ENCODE peak calls at places on chromosomes 4 and X, in eight cellular contexts. N is T-cell; J is stimulated activated naive CD8-positive, alpha-beta T cell treated with anti-CD3 and anti-CD28 coated beads, Interleukin-15, Interleukin-2, amounts not matched to agents 100 U/mL and 50 U/mL, for 24 hours; C is glomerular endothelial cell; I is H9; K is Jurkat, Clone E6-1; E is NCI-H1092 treated with DMSO at 0.1 percent for 48 hours; D is nucleus accumbens. L is an unnamed sample.

GRCh38 chrX:71541546-71542022 is 8.7 kb downstream of the OGT start:
- DNase-seq in N (no peak), J (no peak), C (no peak), I (no peak), K (no peak), E (no peak), D (no peak), L (no peak)

GRCh38 chrX:44882635-44883034 is 9.6 kb downstream of the KDM6A start:
- DNase-seq in N (no peak), J (no peak), C (no peak), I (no peak), K (no peak), E (no peak), D (no peak), L (no peak)

GRCh38 chrX:2458309-2458708 is 42.5 kb downstream of the DHRSX start:
- DNase-seq in N (no peak), J (no peak), C (no peak), I (no peak), K (no peak), E (no peak), D (no peak), L (no peak)

GRCh38 chr4:109588176-109588575 is 28.1 kb downstream of the MCUB start:
- DNase-seq in N (no peak), J (peak), C (no peak), I (no peak), K (no peak), E (no peak), D (no peak), L (no peak)

GRCh38 chr4:76850010-76850441 is 47.9 kb downstream of the SOWAHB start:
- DNase-seq in N (no peak), J (no peak), C (no peak), I (no peak), K (no peak), E (no peak), D (no peak), L (peak)

GRCh38 chr4:92969650-92970370 is 666.0 kb downstream of the GRID2 start:
- DNase-seq in N (no peak), J (no peak), C (peak), I (no peak), K (no peak), E (no peak), D (no peak), L (no peak)

GRCh38 chrX:151970661-151971060 is 3.8 kb downstream of the GABRE start:
- DNase-seq in N (no peak), J (no peak), C (no peak), I (no peak), K (no peak), E (no peak), D (no peak), L (peak)

GRCh38 chr4:46844325-46844917 is 64.6 kb downstream of the COX7B2 start:
- DNase-seq in N (no peak), J (peak), C (peak), I (peak), K (peak), E (peak), D (no peak), L (no peak)

GRCh38 chrX:71545364-71545763 is 12.5 kb downstream of the OGT start:
- DNase-seq in N (no peak), J (no peak), C (no peak), I (no peak), K (no peak), E (no peak), D (no peak), L (no peak)

GRCh38 chr4:1766336-1767057 is 26.6 kb upstream of the FGFR3 start:
- DNase-seq in N (no peak), J (no peak), C (no peak), I (peak), K (no peak), E (no peak), D (no peak), L (no peak)

GRCh38 chr4:39730067-39730466 is 32.1 kb downstream of the UBE2K start:
- DNase-seq in N (no peak), J (no peak), C (no peak), I (no peak), K (no peak), E (no peak), D (no peak), L (no peak)

GRCh38 chrX:148991502-148991901 is 491.1 kb downstream of the AFF2 start:
- DNase-seq in N (no peak), J (no peak), C (no peak), I (no peak), K (no peak), E (no peak), D (no peak), L (no peak)

GRCh38 chr4:83364312-83364711 is 29.7 kb upstream of the HPSE start:
- DNase-seq in N (no peak), J (no peak), C (no peak), I (no peak), K (peak), E (no peak), D (no peak), L (no peak)

L was measured in uterus.